ENCODE peak calls at places on chromosomes 4 and X, in eight cellular contexts. One of them, this sample, is unnamed.

GRCh38 chr4:7693237-7693608 is 246.4 kb downstream of the AFAP1 start:
- DNase-seq in PC-3: no peak
- DNase-seq in K562: no peak
- DNase-seq in astrocyte: no peak
- DNase-seq in fibroblast of lung: no peak
- DNase-seq in BJ: no peak
- DNase-seq in AG09309: no peak
- DNase-seq in vagina: no peak
- DNase-seq in this sample: no peak

GRCh38 chr4:186712690-186713089 is 11.0 kb downstream of the FAT1 start:
- DNase-seq in PC-3: no peak
- DNase-seq in K562: no peak
- DNase-seq in astrocyte: no peak
- DNase-seq in fibroblast of lung: no peak
- DNase-seq in BJ: no peak
- DNase-seq in AG09309: no peak
- DNase-seq in vagina: no peak
- DNase-seq in this sample: no peak

GRCh38 chr4:27316176-27316575 is 455.5 kb downstream of the STIM2 start:
- DNase-seq in PC-3: peak
- DNase-seq in K562: no peak
- DNase-seq in astrocyte: no peak
- DNase-seq in fibroblast of lung: no peak
- DNase-seq in BJ: no peak
- DNase-seq in AG09309: no peak
- DNase-seq in vagina: no peak
- DNase-seq in this sample: no peak

GRCh38 chr4:3879681-3880594 is 113.8 kb downstream of the ADRA2C start:
- DNase-seq in PC-3: no peak
- DNase-seq in K562: no peak
- DNase-seq in astrocyte: no peak
- DNase-seq in fibroblast of lung: no peak
- DNase-seq in BJ: no peak
- DNase-seq in AG09309: no peak
- DNase-seq in vagina: no peak
- DNase-seq in this sample: no peak

GRCh38 chr4:2800691-2801596 is 8.1 kb downstream of the SH3BP2 start:
- DNase-seq in PC-3: no peak
- DNase-seq in K562: peak
- DNase-seq in astrocyte: peak
- DNase-seq in fibroblast of lung: peak
- DNase-seq in BJ: no peak
- DNase-seq in AG09309: no peak
- DNase-seq in vagina: no peak
- DNase-seq in this sample: no peak

GRCh38 chr4:23720556-23720955 is 169.3 kb downstream of the PPARGC1A start:
- DNase-seq in PC-3: no peak
- DNase-seq in K562: no peak
- DNase-seq in astrocyte: peak
- DNase-seq in fibroblast of lung: no peak
- DNase-seq in BJ: no peak
- DNase-seq in AG09309: no peak
- DNase-seq in vagina: no peak
- DNase-seq in this sample: no peak

GRCh38 chr4:137853424-137853823 is 321.1 kb upstream of the PCDH18 start:
- DNase-seq in PC-3: no peak
- DNase-seq in K562: peak
- DNase-seq in astrocyte: no peak
- DNase-seq in fibroblast of lung: no peak
- DNase-seq in BJ: no peak
- DNase-seq in AG09309: no peak
- DNase-seq in vagina: no peak
- DNase-seq in this sample: no peak

GRCh38 chrX:66005832-66006449 is 33.9 kb downstream of the VSIG4 start:
- DNase-seq in PC-3: no peak
- DNase-seq in K562: peak
- DNase-seq in astrocyte: no peak
- DNase-seq in fibroblast of lung: no peak
- DNase-seq in BJ: no peak
- DNase-seq in AG09309: no peak
- DNase-seq in vagina: no peak
- DNase-seq in this sample: no peak

GRCh38 chr4:6727081-6727942 is 11.3 kb downstream of the BLOC1S4 start:
- DNase-seq in PC-3: no peak
- DNase-seq in K562: no peak
- DNase-seq in astrocyte: peak
- DNase-seq in fibroblast of lung: no peak
- DNase-seq in BJ: no peak
- DNase-seq in AG09309: no peak
- DNase-seq in vagina: no peak
- DNase-seq in this sample: no peak

GRCh38 chrX:28997716-28998115 is 410.5 kb downstream of the IL1RAPL1 start:
- DNase-seq in PC-3: no peak
- DNase-seq in K562: no peak
- DNase-seq in astrocyte: peak
- DNase-seq in fibroblast of lung: peak
- DNase-seq in BJ: peak
- DNase-seq in AG09309: no peak
- DNase-seq in vagina: no peak
- DNase-seq in this sample: no peak

GRCh38 chrX:8010105-8010504 is 82.9 kb upstream of the PNPLA4 start:
- DNase-seq in PC-3: no peak
- DNase-seq in K562: peak
- DNase-seq in astrocyte: no peak
- DNase-seq in fibroblast of lung: no peak
- DNase-seq in BJ: no peak
- DNase-seq in AG09309: no peak
- DNase-seq in vagina: no peak
- DNase-seq in this sample: no peak

GRCh38 chrX:68049466-68049865 is 383.8 kb downstream of the OPHN1 start:
- DNase-seq in PC-3: no peak
- DNase-seq in K562: no peak
- DNase-seq in astrocyte: no peak
- DNase-seq in fibroblast of lung: no peak
- DNase-seq in BJ: no peak
- DNase-seq in AG09309: no peak
- DNase-seq in vagina: no peak
- DNase-seq in this sample: no peak

GRCh38 chr4:6859543-6859942 is 50.1 kb upstream of the TBC1D14 start:
- DNase-seq in PC-3: no peak
- DNase-seq in K562: no peak
- DNase-seq in astrocyte: no peak
- DNase-seq in fibroblast of lung: no peak
- DNase-seq in BJ: no peak
- DNase-seq in AG09309: no peak
- DNase-seq in vagina: no peak
- DNase-seq in this sample: no peak

GRCh38 chr4:1072830-1073446 is 40.4 kb downstream of the RNF212 start:
- DNase-seq in PC-3: peak
- DNase-seq in K562: peak
- DNase-seq in astrocyte: peak
- DNase-seq in fibroblast of lung: peak
- DNase-seq in BJ: no peak
- DNase-seq in AG09309: peak
- DNase-seq in vagina: no peak
- DNase-seq in this sample: no peak

GRCh38 chr4:3283916-3284315 is 8.9 kb upstream of the RGS12 start:
- DNase-seq in PC-3: peak
- DNase-seq in K562: no peak
- DNase-seq in astrocyte: no peak
- DNase-seq in fibroblast of lung: no peak
- DNase-seq in BJ: no peak
- DNase-seq in AG09309: no peak
- DNase-seq in vagina: peak
- DNase-seq in this sample: no peak

GRCh38 chrX:2708016-2708415 is 16.9 kb downstream of the CD99 start:
- DNase-seq in PC-3: peak
- DNase-seq in K562: no peak
- DNase-seq in astrocyte: no peak
- DNase-seq in fibroblast of lung: no peak
- DNase-seq in BJ: no peak
- DNase-seq in AG09309: no peak
- DNase-seq in vagina: no peak
- DNase-seq in this sample: no peak

DNA sequence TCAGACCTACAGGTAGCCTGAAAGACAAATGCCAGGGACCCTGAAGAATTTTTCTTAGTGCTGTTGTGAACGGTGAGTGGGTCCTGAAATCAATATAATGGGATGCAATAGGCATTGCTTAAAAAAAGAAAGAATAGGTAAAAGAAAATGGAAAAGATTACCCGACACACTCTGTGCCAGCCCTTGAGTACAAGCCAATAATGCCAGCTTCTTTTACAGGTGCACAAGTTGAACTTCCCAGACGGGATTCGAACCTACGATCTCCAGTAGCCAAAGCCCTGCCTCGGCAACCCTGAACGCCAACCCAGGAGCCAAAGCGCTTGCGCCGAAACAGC is 24.7 kb upstream of the GLOD5 start:
- DNase-seq in PC-3: no peak
- DNase-seq in K562: no peak
- DNase-seq in astrocyte: no peak
- DNase-seq in fibroblast of lung: no peak
- DNase-seq in BJ: no peak
- DNase-seq in AG09309: no peak
- DNase-seq in vagina: no peak
- DNase-seq in this sample: no peak
- H3K4me3 ChIP-seq in PC-3: peak
- H3K4me3 ChIP-seq in K562: peak
- H3K4me3 ChIP-seq in astrocyte: peak
- H3K4me3 ChIP-seq in fibroblast of lung: peak
- H3K4me3 ChIP-seq in BJ: peak
- H3K4me3 ChIP-seq in AG09309: peak
- H3K4me3 ChIP-seq in vagina: peak
- H3K4me3 ChIP-seq in this sample: peak

GRCh38 chr4:20426028-20426427 is 174.3 kb downstream of the SLIT2 start:
- DNase-seq in PC-3: no peak
- DNase-seq in K562: no peak
- DNase-seq in astrocyte: no peak
- DNase-seq in fibroblast of lung: no peak
- DNase-seq in BJ: no peak
- DNase-seq in AG09309: no peak
- DNase-seq in vagina: no peak
- DNase-seq in this sample: no peak

GRCh38 chr4:20430555-20430954 is 178.8 kb downstream of the SLIT2 start:
- DNase-seq in PC-3: peak
- DNase-seq in K562: no peak
- DNase-seq in astrocyte: no peak
- DNase-seq in fibroblast of lung: peak
- DNase-seq in BJ: no peak
- DNase-seq in AG09309: no peak
- DNase-seq in vagina: no peak
- DNase-seq in this sample: no peak

GRCh38 chr4:20431422-20432014 is 179.8 kb downstream of the SLIT2 start:
- DNase-seq in PC-3: no peak
- DNase-seq in K562: peak
- DNase-seq in astrocyte: peak
- DNase-seq in fibroblast of lung: peak
- DNase-seq in BJ: no peak
- DNase-seq in AG09309: no peak
- DNase-seq in vagina: no peak
- DNase-seq in this sample: no peak

GRCh38 chr4:20432098-20432497 is 180.4 kb downstream of the SLIT2 start:
- DNase-seq in PC-3: no peak
- DNase-seq in K562: no peak
- DNase-seq in astrocyte: peak
- DNase-seq in fibroblast of lung: no peak
- DNase-seq in BJ: no peak
- DNase-seq in AG09309: peak
- DNase-seq in vagina: no peak
- DNase-seq in this sample: no peak

GRCh38 chr4:20428410-20429160 is 176.9 kb downstream of the SLIT2 start:
- DNase-seq in PC-3: peak
- DNase-seq in K562: no peak
- DNase-seq in astrocyte: no peak
- DNase-seq in fibroblast of lung: peak
- DNase-seq in BJ: no peak
- DNase-seq in AG09309: no peak
- DNase-seq in vagina: no peak
- DNase-seq in this sample: no peak
- TF ChIP-seq CTCF in PC-3: peak
- TF ChIP-seq CTCF in K562: peak
- TF ChIP-seq CTCF in astrocyte: peak
- TF ChIP-seq CTCF in fibroblast of lung: peak
- TF ChIP-seq CTCF in BJ: peak
- TF ChIP-seq CTCF in AG09309: peak
- TF ChIP-seq CTCF in vagina: no peak
- TF ChIP-seq CTCF in this sample: peak

DNA sequence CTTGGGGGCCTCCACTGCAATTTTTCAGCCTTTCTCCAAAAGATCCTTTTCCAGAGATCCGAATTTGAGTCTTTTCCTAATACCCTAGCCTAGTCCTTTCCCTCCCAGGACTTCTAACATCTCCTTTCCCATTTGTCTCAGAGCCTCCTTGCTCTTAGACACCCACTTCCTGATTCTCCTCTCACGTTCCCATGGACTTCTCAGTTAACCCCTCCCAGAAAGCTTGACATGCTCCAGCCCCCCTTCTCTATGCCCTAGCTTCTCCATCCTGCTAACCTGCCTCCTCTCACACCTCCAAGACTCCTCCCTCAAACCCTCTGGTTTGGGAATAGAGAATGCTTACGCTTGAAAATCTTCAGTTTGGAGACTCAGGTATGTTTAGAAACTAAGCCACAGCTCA is 2.5 kb downstream of the UBA1 start:
- DNase-seq in PC-3: no peak
- DNase-seq in K562: no peak
- DNase-seq in astrocyte: no peak
- DNase-seq in fibroblast of lung: no peak
- DNase-seq in BJ: no peak
- DNase-seq in AG09309: no peak
- DNase-seq in vagina: no peak
- DNase-seq in this sample: no peak
- H3K4me3 ChIP-seq in PC-3: peak
- H3K4me3 ChIP-seq in K562: no peak
- H3K4me3 ChIP-seq in astrocyte: peak
- H3K4me3 ChIP-seq in fibroblast of lung: peak
- H3K4me3 ChIP-seq in BJ: peak
- H3K4me3 ChIP-seq in AG09309: peak
- H3K4me3 ChIP-seq in vagina: no peak
- H3K4me3 ChIP-seq in this sample: peak

DNA sequence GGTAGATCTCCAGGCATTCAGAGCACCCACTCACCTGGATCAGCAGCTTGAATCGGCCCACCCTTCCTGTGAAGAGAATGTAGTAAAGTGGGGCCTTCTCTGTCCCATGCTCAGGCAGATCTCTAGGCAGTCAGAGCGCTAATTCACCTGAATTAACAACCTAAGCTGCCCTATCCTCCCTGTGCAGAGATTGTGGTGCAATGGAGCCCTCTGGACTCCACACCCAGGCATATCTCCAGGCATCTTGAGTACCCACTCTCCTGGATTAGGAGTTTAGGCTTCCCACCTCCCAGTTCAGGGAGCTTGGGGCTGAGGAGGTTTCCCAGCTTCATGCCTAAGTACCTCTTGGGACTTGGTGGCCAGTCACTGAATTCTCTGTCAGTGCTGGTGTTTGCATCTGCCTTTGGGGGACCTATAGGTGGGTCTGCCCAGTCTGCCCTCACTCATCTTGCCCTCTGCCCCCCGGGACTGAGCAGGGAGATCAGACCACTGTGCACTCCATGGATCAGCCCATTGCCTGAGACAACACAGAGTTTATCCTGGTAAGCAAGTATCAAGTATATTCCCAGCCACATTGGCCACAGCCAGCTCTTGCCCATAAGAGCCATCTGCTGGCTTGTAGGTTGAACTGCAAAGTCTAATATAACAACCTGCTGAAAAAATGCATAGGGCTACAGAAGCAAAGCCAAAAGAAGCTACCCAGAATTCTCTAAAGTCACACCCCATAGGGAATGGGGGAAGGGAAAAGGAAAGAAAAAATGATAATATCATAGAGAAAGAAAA is 372.9 kb downstream of the KLHL13 start:
- DNase-seq in PC-3: peak
- DNase-seq in K562: no peak
- DNase-seq in astrocyte: no peak
- DNase-seq in fibroblast of lung: no peak
- DNase-seq in BJ: no peak
- DNase-seq in AG09309: no peak
- DNase-seq in vagina: no peak
- DNase-seq in this sample: no peak
- TF ChIP-seq CTCF in PC-3: peak
- TF ChIP-seq CTCF in K562: no peak
- TF ChIP-seq CTCF in astrocyte: no peak
- TF ChIP-seq CTCF in fibroblast of lung: no peak
- TF ChIP-seq CTCF in BJ: no peak
- TF ChIP-seq CTCF in AG09309: peak
- TF ChIP-seq CTCF in vagina: no peak
- TF ChIP-seq CTCF in this sample: no peak